ENCODE peak calls at places on chromosomes 4 and X, in five cellular contexts. Q is A549, O is K562, A is GM12878, W is HepG2. M is an unnamed sample.

GRCh38 chr4:76584235-76585152 is 149.5 kb downstream of the SHROOM3 start:
- DNase-seq in Q (no peak), O (no peak), A (no peak), W (no peak), M (no peak)

GRCh38 chr4:7074423-7074822 is 6.6 kb upstream of the GRPEL1 start:
- DNase-seq in Q (no peak), O (no peak), A (no peak), W (no peak), M (no peak)

GRCh38 chrX:132532955-132533354 is 44.1 kb upstream of the MBNL3 start:
- DNase-seq in Q (no peak), O (no peak), A (no peak), W (peak; percentile 87), M (no peak)

GRCh38 chr4:86967798-86968197 is 33.0 kb downstream of the AFF1 start:
- DNase-seq in Q (no peak), O (no peak), A (no peak), W (no peak), M (no peak)

GRCh38 chr4:173040200-173040599 is 128.4 kb upstream of the GALNT7 start:
- DNase-seq in Q (no peak), O (no peak), A (no peak), W (no peak), M (peak; percentile 88)

GRCh38 chr4:149549911-149550310 is 265.7 kb downstream of the IQCM start:
- DNase-seq in Q (no peak), O (no peak), A (no peak), W (no peak), M (no peak)

GRCh38 chr4:87849612-87850011 is 16.8 kb downstream of the MEPE start:
- DNase-seq in Q (no peak), O (no peak), A (no peak), W (no peak), M (no peak)

GRCh38 chr4:106314960-106315359 is 1.0 kb downstream of the TBCK start:
- DNase-seq in Q (no peak), O (no peak), A (no peak), W (no peak), M (no peak)

GRCh38 chr4:39047691-39048090 is 14.3 kb upstream of the KLHL5 start:
- DNase-seq in Q (no peak), O (no peak), A (no peak), W (no peak), M (no peak)

GRCh38 chrX:130778773-130779172 is 124.2 kb downstream of the ENOX2 start:
- DNase-seq in Q (no peak), O (no peak), A (no peak), W (no peak), M (no peak)

GRCh38 chr4:124713213-124713592 is 671 bp upstream of the ANKRD50 start:
- DNase-seq in Q (peak; percentile 63), O (peak; percentile 78), A (no peak), W (peak; percentile 80), M (peak; percentile 81)

GRCh38 chrX:154090731-154091130 is 6.8 kb downstream of the MECP2 start:
- DNase-seq in Q (no peak), O (no peak), A (no peak), W (no peak), M (no peak)

GRCh38 chr4:182093431-182093831 is 149.8 kb upstream of the TENM3 start:
- DNase-seq in Q (no peak), O (no peak), A (no peak), W (no peak), M (no peak)

GRCh38 chrX:54921427-54922021 is 900 bp downstream of the TRO start:
- DNase-seq in Q (no peak), O (no peak), A (no peak), W (peak; percentile 40), M (peak; percentile 59)

GRCh38 chr4:176611351-176611750 is 181.4 kb downstream of the VEGFC start:
- DNase-seq in Q (no peak), O (no peak), A (no peak), W (no peak), M (no peak)

GRCh38 chr4:67909910-67910905 is 26.4 kb upstream of the TMPRSS11D start:
- DNase-seq in Q (no peak), O (peak; percentile 13), A (no peak), W (peak; percentile 4), M (peak; percentile 34)

GRCh38 chrX:43560247-43560946 is 95.7 kb upstream of the MAOA start:
- DNase-seq in Q (no peak), O (no peak), A (no peak), W (no peak), M (no peak)

GRCh38 chr4:16695896-16696295 is 202.5 kb downstream of the LDB2 start:
- DNase-seq in Q (no peak), O (no peak), A (no peak), W (no peak), M (no peak)

GRCh38 chr4:87926554-87927098 is 48.9 kb upstream of the SPP1 start:
- DNase-seq in Q (no peak), O (no peak), A (no peak), W (no peak), M (no peak)

GRCh38 chrX:11406109-11406755 is 113.0 kb downstream of the AMELX start:
- DNase-seq in Q (no peak), O (no peak), A (no peak), W (no peak), M (no peak)

GRCh38 chr4:168920438-168921081 is 89.5 kb downstream of the CBR4 start:
- DNase-seq in Q (no peak), O (no peak), A (no peak), W (no peak), M (no peak)

GRCh38 chr4:4339504-4340085 is 47.3 kb upstream of the NSG1 start:
- DNase-seq in Q (no peak), O (peak; percentile 76), A (no peak), W (no peak), M (no peak)

GRCh38 chrX:131201986-131202385 is 87.1 kb downstream of the IGSF1 start:
- DNase-seq in Q (no peak), O (no peak), A (no peak), W (peak; percentile 61), M (no peak)

GRCh38 chr4:113901994-113902787 is 77.3 kb downstream of the ARSJ start:
- DNase-seq in Q (no peak), O (no peak), A (no peak), W (peak; percentile 34), M (peak; percentile 26)

GRCh38 chr4:1824746-1825145 is 31.2 kb downstream of the LETM1 start:
- DNase-seq in Q (no peak), O (no peak), A (no peak), W (no peak), M (no peak)

GRCh38 chr4:1825326-1825725 is 30.6 kb downstream of the LETM1 start:
- DNase-seq in Q (no peak), O (no peak), A (no peak), W (no peak), M (no peak)

GRCh38 chr4:1822568-1823544 is 29.8 kb downstream of the FGFR3 start:
- DNase-seq in Q (no peak), O (no peak), A (no peak), W (no peak), M (no peak)

GRCh38 chr4:1821679-1822567 is 28.8 kb downstream of the FGFR3 start:
- DNase-seq in Q (no peak), O (no peak), A (no peak), W (no peak), M (no peak)

GRCh38 chr4:1823545-1823932 is 30.4 kb downstream of the FGFR3 start:
- DNase-seq in Q (no peak), O (no peak), A (no peak), W (no peak), M (no peak)
- H3K4me2 ChIP-seq in Q (no peak overlapping the region), O (no peak overlapping the region), A (no peak overlapping the region), W (no peak overlapping the region), M (no peak overlapping the region)

DNA sequence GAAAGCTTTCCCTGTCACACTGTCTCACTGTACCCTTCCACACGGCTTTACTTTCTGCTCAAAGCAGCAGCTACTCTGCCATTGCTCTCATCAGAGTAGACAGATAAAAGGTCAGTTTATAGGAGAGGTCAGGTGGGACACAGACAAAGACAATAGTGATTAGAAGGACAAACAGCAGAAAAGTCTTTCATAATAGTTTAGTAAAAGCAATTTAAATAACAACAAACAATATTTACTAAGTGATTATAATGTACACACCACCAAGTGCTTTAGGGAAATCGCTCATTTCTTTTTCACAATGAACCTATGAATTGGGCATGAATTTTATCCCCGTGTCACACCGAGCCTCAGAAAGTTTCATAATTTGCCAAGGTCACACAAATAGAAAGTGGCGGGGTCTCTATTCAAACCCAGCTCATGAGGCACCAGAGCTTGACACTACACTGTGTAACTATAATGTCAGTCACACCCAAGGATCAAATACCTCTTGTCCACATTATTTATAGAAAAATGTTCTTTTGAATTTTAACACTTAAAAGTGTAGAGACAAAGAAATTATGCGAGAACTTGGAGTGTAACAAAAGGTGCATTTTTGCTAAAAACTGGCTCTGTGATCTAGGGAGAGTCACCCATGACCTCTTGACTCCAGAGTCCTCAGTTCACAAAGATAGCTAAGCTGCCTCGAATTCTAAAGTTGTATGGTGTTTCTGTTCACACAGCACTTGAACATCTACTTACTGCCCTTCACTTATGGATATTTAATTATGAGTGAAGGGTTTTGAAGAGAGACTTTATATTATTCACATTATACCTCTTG is 24.5 kb upstream of the SORBS2 start:
- DNase-seq in Q (no peak), O (no peak), A (no peak), W (peak; percentile 70), M (no peak)
- H3K4me1 ChIP-seq in Q (peaks cover 41% of the 10 kb centered on the region), O (no peaks in the 10 kb centered on the region), A (no peaks in the 10 kb centered on the region), W (peaks cover 58% of the 10 kb centered on the region), M (peaks cover 50% of the 10 kb centered on the region)

GRCh38 chr4:2009651-2010233 is 968 bp upstream of the NELFA start:
- DNase-seq in Q (peak; percentile 83), O (peak; percentile 30), A (no peak), W (peak; percentile 76), M (peak; percentile 78)
- TF ChIP-seq MYC in Q (no peak), O (no peak), A (no peak), W (no peak), M (no peak)

GRCh38 chr4:91427171-91427570 is 876.6 kb upstream of the GRID2 start:
- DNase-seq in Q (no peak), O (no peak), A (no peak), W (no peak), M (no peak)
- H3K4me2 ChIP-seq in Q (no peak overlapping the region), O (no peak overlapping the region), A (no peak overlapping the region), W (no peak overlapping the region), M (no peak overlapping the region)